ENCODE peak calls at places on chromosomes 12 and 14, in eight cellular contexts. V is neural crest cell, C is posterior cingulate gyrus, H is cardiac muscle cell, X is amniotic stem cell, P is NCI-H1092, R is HTR-8/SVneo, O is amygdala. M is an unnamed sample.

GRCh38 chr14:21097616-21098133 is 780 bp downstream of the ZNF219 start:
- DNase-seq in V (no peak), C (no peak), H (no peak), X (no peak), P (no peak), R (no peak), O (peak; percentile 11), M (peak; percentile 48)

GRCh38 chr12:98418357-98419075 is 96.9 kb upstream of the TMPO start:
- DNase-seq in V (no peak), C (no peak), H (peak; percentile 98), X (peak; percentile 90), P (no peak), R (peak; percentile 73), O (no peak), M (no peak)

GRCh38 chr14:103378042-103378854 is 7.0 kb upstream of the MARK3 start:
- DNase-seq in V (no peak), C (no peak), H (peak; percentile 63), X (no peak), P (no peak), R (no peak), O (no peak), M (no peak)

GRCh38 chr12:6965026-6965661 is 5.3 kb downstream of the PHB2 start:
- DNase-seq in V (peak; percentile 84), C (peak; percentile 86), H (peak; percentile 93), X (peak; percentile 70), P (peak; percentile 35), R (peak; percentile 88), O (peak; percentile 82), M (peak; percentile 87)

GRCh38 chr12:108495054-108495453 is 20.0 kb upstream of the FICD start:
- DNase-seq in V (peak; percentile 43), C (no peak), H (peak; percentile 49), X (no peak), P (no peak), R (peak; percentile 25), O (no peak), M (no peak)

GRCh38 chr12:49296034-49296835 is 1.3 kb downstream of the PRPH start:
- DNase-seq in V (peak; percentile 45), C (no peak), H (no peak), X (no peak), P (no peak), R (peak; percentile 54), O (no peak), M (no peak)

GRCh38 chr12:121577443-121578180 is 3.2 kb downstream of the KDM2B start:
- DNase-seq in V (no peak), C (no peak), H (no peak), X (no peak), P (no peak), R (no peak), O (no peak), M (no peak)

GRCh38 chr12:6277982-6278438 is 32.5 kb upstream of the PLEKHG6 start:
- DNase-seq in V (no peak), C (no peak), H (no peak), X (no peak), P (no peak), R (no peak), O (no peak), M (no peak)

GRCh38 chr14:55450539-55450938 is 10.1 kb upstream of the TBPL2 start:
- DNase-seq in V (no peak), C (no peak), H (no peak), X (no peak), P (no peak), R (no peak), O (no peak), M (no peak)

GRCh38 chr12:22266101-22266500 is 68.4 kb downstream of the ST8SIA1 start:
- DNase-seq in V (no peak), C (no peak), H (no peak), X (no peak), P (no peak), R (no peak), O (no peak), M (no peak)

GRCh38 chr12:124675881-124676688 is 108.7 kb upstream of the NCOR2 start:
- DNase-seq in V (no peak), C (no peak), H (peak; percentile 52), X (no peak), P (no peak), R (no peak), O (peak; percentile 27), M (peak; percentile 55)

GRCh38 chr14:27366596-27366995 is 768.8 kb upstream of the NOVA1 start:
- DNase-seq in V (no peak), C (no peak), H (no peak), X (no peak), P (no peak), R (peak; percentile 12), O (no peak), M (no peak)

GRCh38 chr14:64700894-64701293 is 3.3 kb upstream of the PLEKHG3 start:
- DNase-seq in V (no peak), C (no peak), H (no peak), X (no peak), P (no peak), R (no peak), O (no peak), M (no peak)

GRCh38 chr12:52029686-52030085 is 21.6 kb upstream of the NR4A1 start:
- DNase-seq in V (no peak), C (no peak), H (peak; percentile 65), X (no peak), P (peak; percentile 87), R (no peak), O (peak; percentile 18), M (no peak)

GRCh38 chr14:81269100-81269978 is 48.6 kb upstream of the GTF2A1 start:
- DNase-seq in V (peak; percentile 22), C (no peak), H (peak; percentile 79), X (no peak), P (peak; percentile 50), R (peak; percentile 78), O (no peak), M (peak; percentile 53)